ENCODE peak calls at places on chromosomes 11 and 22, in seven cellular contexts. One of them, this sample, is unnamed.

GRCh38 chr11:5226732-5227327 is at the start of gene HBB:
- DNase-seq in epithelial cell of esophagus: peak
- DNase-seq in kidney epithelial cell: no peak
- DNase-seq in lower lobe of right lung: no peak
- DNase-seq in lower leg skin: no peak
- DNase-seq in HepG2: no peak
- DNase-seq in fibroblast of pulmonary artery: no peak
- DNase-seq in this sample: no peak

GRCh38 chr11:99234534-99234933 is 213.8 kb downstream of the CNTN5 start:
- DNase-seq in epithelial cell of esophagus: no peak
- DNase-seq in kidney epithelial cell: no peak
- DNase-seq in lower lobe of right lung: no peak
- DNase-seq in lower leg skin: no peak
- DNase-seq in HepG2: no peak
- DNase-seq in fibroblast of pulmonary artery: no peak
- DNase-seq in this sample: no peak

GRCh38 chr11:124970925-124971324 is 16.9 kb downstream of the CCDC15 start:
- DNase-seq in epithelial cell of esophagus: peak
- DNase-seq in kidney epithelial cell: no peak
- DNase-seq in lower lobe of right lung: no peak
- DNase-seq in lower leg skin: no peak
- DNase-seq in HepG2: peak
- DNase-seq in fibroblast of pulmonary artery: peak
- DNase-seq in this sample: peak

GRCh38 chr11:40445391-40445790 is 1014.1 kb downstream of the LRRC4C start:
- DNase-seq in epithelial cell of esophagus: no peak
- DNase-seq in kidney epithelial cell: no peak
- DNase-seq in lower lobe of right lung: no peak
- DNase-seq in lower leg skin: no peak
- DNase-seq in HepG2: peak
- DNase-seq in fibroblast of pulmonary artery: no peak
- DNase-seq in this sample: no peak

GRCh38 chr11:102831128-102831708 is 12.2 kb downstream of the MMP3 start:
- DNase-seq in epithelial cell of esophagus: peak
- DNase-seq in kidney epithelial cell: no peak
- DNase-seq in lower lobe of right lung: peak
- DNase-seq in lower leg skin: peak
- DNase-seq in HepG2: peak
- DNase-seq in fibroblast of pulmonary artery: peak
- DNase-seq in this sample: peak

GRCh38 chr11:2933376-2934056 is 4.3 kb upstream of the PHLDA2 start:
- DNase-seq in epithelial cell of esophagus: peak
- DNase-seq in kidney epithelial cell: peak
- DNase-seq in lower lobe of right lung: peak
- DNase-seq in lower leg skin: peak
- DNase-seq in HepG2: no peak
- DNase-seq in fibroblast of pulmonary artery: peak
- DNase-seq in this sample: peak

GRCh38 chr11:6438979-6439571 is 1.7 kb downstream of the HPX start:
- DNase-seq in epithelial cell of esophagus: peak
- DNase-seq in kidney epithelial cell: no peak
- DNase-seq in lower lobe of right lung: no peak
- DNase-seq in lower leg skin: peak
- DNase-seq in HepG2: peak
- DNase-seq in fibroblast of pulmonary artery: peak
- DNase-seq in this sample: peak

GRCh38 chr11:115418081-115418480 is 86.1 kb downstream of the CADM1 start:
- DNase-seq in epithelial cell of esophagus: no peak
- DNase-seq in kidney epithelial cell: no peak
- DNase-seq in lower lobe of right lung: no peak
- DNase-seq in lower leg skin: no peak
- DNase-seq in HepG2: no peak
- DNase-seq in fibroblast of pulmonary artery: no peak
- DNase-seq in this sample: no peak

GRCh38 chr11:1486054-1486825 is at the start of gene MOB2:
- DNase-seq in epithelial cell of esophagus: no peak
- DNase-seq in kidney epithelial cell: peak
- DNase-seq in lower lobe of right lung: peak
- DNase-seq in lower leg skin: no peak
- DNase-seq in HepG2: no peak
- DNase-seq in fibroblast of pulmonary artery: peak
- DNase-seq in this sample: no peak

GRCh38 chr11:66391322-66391721 is 19.8 kb upstream of the SLC29A2 start:
- DNase-seq in epithelial cell of esophagus: no peak
- DNase-seq in kidney epithelial cell: no peak
- DNase-seq in lower lobe of right lung: no peak
- DNase-seq in lower leg skin: no peak
- DNase-seq in HepG2: no peak
- DNase-seq in fibroblast of pulmonary artery: no peak
- DNase-seq in this sample: no peak

GRCh38 chr11:66388746-66389386 is 17.3 kb upstream of the SLC29A2 start:
- DNase-seq in epithelial cell of esophagus: peak
- DNase-seq in kidney epithelial cell: no peak
- DNase-seq in lower lobe of right lung: peak
- DNase-seq in lower leg skin: peak
- DNase-seq in HepG2: peak
- DNase-seq in fibroblast of pulmonary artery: peak
- DNase-seq in this sample: peak

GRCh38 chr11:66386171-66387069 is 14.9 kb upstream of the SLC29A2 start:
- DNase-seq in epithelial cell of esophagus: peak
- DNase-seq in kidney epithelial cell: peak
- DNase-seq in lower lobe of right lung: peak
- DNase-seq in lower leg skin: peak
- DNase-seq in HepG2: peak
- DNase-seq in fibroblast of pulmonary artery: peak
- DNase-seq in this sample: peak
- H3K4me3 ChIP-seq in epithelial cell of esophagus: peak
- H3K4me3 ChIP-seq in kidney epithelial cell: no peak
- H3K4me3 ChIP-seq in lower lobe of right lung: peak
- H3K4me3 ChIP-seq in lower leg skin: no peak
- H3K4me3 ChIP-seq in HepG2: peak
- H3K4me3 ChIP-seq in fibroblast of pulmonary artery: peak
- H3K4me3 ChIP-seq in this sample: peak

GRCh38 chr11:120123946-120124345 is 14.0 kb downstream of the TRIM29 start:
- DNase-seq in epithelial cell of esophagus: peak
- DNase-seq in kidney epithelial cell: no peak
- DNase-seq in lower lobe of right lung: no peak
- DNase-seq in lower leg skin: peak
- DNase-seq in HepG2: no peak
- DNase-seq in fibroblast of pulmonary artery: no peak
- DNase-seq in this sample: no peak

GRCh38 chr11:120121914-120122473 is 15.9 kb downstream of the TRIM29 start:
- DNase-seq in epithelial cell of esophagus: peak
- DNase-seq in kidney epithelial cell: no peak
- DNase-seq in lower lobe of right lung: peak
- DNase-seq in lower leg skin: no peak
- DNase-seq in HepG2: peak
- DNase-seq in fibroblast of pulmonary artery: no peak
- DNase-seq in this sample: no peak

GRCh38 chr11:120124355-120124754 is 13.6 kb downstream of the TRIM29 start:
- DNase-seq in epithelial cell of esophagus: no peak
- DNase-seq in kidney epithelial cell: no peak
- DNase-seq in lower lobe of right lung: no peak
- DNase-seq in lower leg skin: no peak
- DNase-seq in HepG2: no peak
- DNase-seq in fibroblast of pulmonary artery: no peak
- DNase-seq in this sample: no peak

GRCh38 chr11:120121336-120121735 is 16.6 kb downstream of the TRIM29 start:
- DNase-seq in epithelial cell of esophagus: peak
- DNase-seq in kidney epithelial cell: no peak
- DNase-seq in lower lobe of right lung: no peak
- DNase-seq in lower leg skin: no peak
- DNase-seq in HepG2: no peak
- DNase-seq in fibroblast of pulmonary artery: no peak
- DNase-seq in this sample: no peak

DNA sequence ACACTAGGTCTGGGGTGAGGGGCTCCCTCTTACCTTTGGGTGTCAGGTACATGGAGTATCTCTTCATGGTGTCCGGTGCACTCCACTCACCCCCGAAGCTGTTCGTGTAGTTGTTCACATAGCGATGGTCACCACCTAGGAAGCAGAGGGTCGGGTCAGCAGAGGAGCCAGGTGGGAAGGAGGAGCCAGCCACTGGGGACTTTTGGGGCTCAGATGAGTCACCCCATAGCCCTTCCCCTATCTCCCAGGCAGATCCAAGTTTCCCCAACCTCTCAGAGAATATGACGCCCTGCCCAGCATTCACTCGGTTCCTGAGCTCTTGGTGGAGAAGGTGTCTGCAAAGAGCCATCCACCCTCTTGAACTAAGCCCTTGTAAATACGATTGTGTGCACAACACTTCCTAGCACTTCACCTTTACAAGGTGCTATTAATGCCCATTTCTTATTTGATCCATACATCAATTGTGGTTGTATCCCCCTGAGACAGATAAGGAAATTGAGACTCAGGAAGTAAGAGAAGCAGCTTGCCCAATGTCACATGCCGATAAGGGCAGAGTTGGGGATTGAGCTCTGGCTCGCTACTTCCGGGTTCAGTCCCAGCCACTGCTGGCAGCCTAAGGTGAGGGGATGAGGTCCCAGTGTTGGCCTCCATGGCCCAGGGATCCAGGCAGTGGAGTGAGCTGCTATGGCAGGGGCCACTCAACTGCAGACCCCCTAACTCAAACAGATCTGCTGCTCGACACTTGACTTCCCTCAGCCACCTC is 14.8 kb downstream of the TRIM29 start:
- DNase-seq in epithelial cell of esophagus: peak
- DNase-seq in kidney epithelial cell: no peak
- DNase-seq in lower lobe of right lung: no peak
- DNase-seq in lower leg skin: no peak
- DNase-seq in HepG2: no peak
- DNase-seq in fibroblast of pulmonary artery: no peak
- DNase-seq in this sample: no peak
- TF ChIP-seq CTCF in epithelial cell of esophagus: no peak
- TF ChIP-seq CTCF in kidney epithelial cell: no peak
- TF ChIP-seq CTCF in lower lobe of right lung: no peak
- TF ChIP-seq CTCF in lower leg skin: no peak
- TF ChIP-seq CTCF in HepG2: no peak
- TF ChIP-seq CTCF in fibroblast of pulmonary artery: no peak
- TF ChIP-seq CTCF in this sample: no peak

DNA sequence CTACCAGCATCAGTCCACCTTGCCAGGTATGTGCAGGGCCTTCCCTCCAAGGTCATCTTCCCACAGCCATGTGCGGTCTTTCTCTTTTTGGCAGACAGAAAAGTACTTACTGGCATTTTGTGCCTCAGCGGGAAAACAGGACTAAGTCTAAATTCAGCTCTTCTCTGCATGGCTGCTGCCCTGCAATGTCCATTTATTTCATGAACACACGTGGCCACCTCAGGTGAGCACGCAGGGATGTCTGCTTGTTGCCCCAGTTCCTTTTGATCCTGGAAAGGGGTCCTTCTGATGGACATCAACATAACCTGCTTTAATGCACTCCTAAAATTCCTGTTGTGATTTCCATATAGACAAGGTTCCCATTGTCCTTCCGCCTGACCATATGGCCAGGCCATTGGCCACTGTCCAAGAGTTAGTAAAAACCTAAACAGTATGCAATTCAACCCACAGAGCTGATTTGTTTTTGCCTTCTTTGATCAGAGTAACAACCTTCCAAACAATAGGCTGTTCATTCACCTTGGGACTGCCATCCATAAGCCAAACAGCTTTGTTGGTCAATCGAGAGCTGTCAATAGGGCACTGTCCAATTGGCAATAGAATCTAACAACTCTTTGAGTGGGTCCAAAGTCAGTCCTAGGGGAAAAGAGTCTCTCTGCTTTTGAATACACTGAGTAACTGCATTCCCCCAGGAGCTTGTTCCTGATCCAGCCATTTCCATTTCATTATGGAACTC is 5.9 kb downstream of the TREH start:
- DNase-seq in epithelial cell of esophagus: no peak
- DNase-seq in kidney epithelial cell: no peak
- DNase-seq in lower lobe of right lung: no peak
- DNase-seq in lower leg skin: no peak
- DNase-seq in HepG2: peak
- DNase-seq in fibroblast of pulmonary artery: no peak
- DNase-seq in this sample: no peak
- H3K4me3 ChIP-seq in epithelial cell of esophagus: no peak
- H3K4me3 ChIP-seq in kidney epithelial cell: no peak
- H3K4me3 ChIP-seq in lower lobe of right lung: no peak
- H3K4me3 ChIP-seq in lower leg skin: no peak
- H3K4me3 ChIP-seq in HepG2: peak
- H3K4me3 ChIP-seq in fibroblast of pulmonary artery: no peak
- H3K4me3 ChIP-seq in this sample: no peak

GRCh38 chr22:21920341-21921183 is 32.1 kb downstream of the PPM1F start:
- DNase-seq in epithelial cell of esophagus: peak
- DNase-seq in kidney epithelial cell: no peak
- DNase-seq in lower lobe of right lung: no peak
- DNase-seq in lower leg skin: no peak
- DNase-seq in HepG2: no peak
- DNase-seq in fibroblast of pulmonary artery: no peak
- DNase-seq in this sample: no peak

GRCh38 chr22:21923163-21923561 is 29.5 kb downstream of the PPM1F start:
- DNase-seq in epithelial cell of esophagus: no peak
- DNase-seq in kidney epithelial cell: no peak
- DNase-seq in lower lobe of right lung: no peak
- DNase-seq in lower leg skin: no peak
- DNase-seq in HepG2: no peak
- DNase-seq in fibroblast of pulmonary artery: no peak
- DNase-seq in this sample: no peak

GRCh38 chr22:21921729-21922128 is 30.9 kb downstream of the PPM1F start:
- DNase-seq in epithelial cell of esophagus: no peak
- DNase-seq in kidney epithelial cell: no peak
- DNase-seq in lower lobe of right lung: no peak
- DNase-seq in lower leg skin: no peak
- DNase-seq in HepG2: no peak
- DNase-seq in fibroblast of pulmonary artery: no peak
- DNase-seq in this sample: no peak

GRCh38 chr22:21921184-21921721 is 31.4 kb downstream of the PPM1F start:
- DNase-seq in epithelial cell of esophagus: no peak
- DNase-seq in kidney epithelial cell: no peak
- DNase-seq in lower lobe of right lung: no peak
- DNase-seq in lower leg skin: no peak
- DNase-seq in HepG2: no peak
- DNase-seq in fibroblast of pulmonary artery: no peak
- DNase-seq in this sample: no peak

DNA sequence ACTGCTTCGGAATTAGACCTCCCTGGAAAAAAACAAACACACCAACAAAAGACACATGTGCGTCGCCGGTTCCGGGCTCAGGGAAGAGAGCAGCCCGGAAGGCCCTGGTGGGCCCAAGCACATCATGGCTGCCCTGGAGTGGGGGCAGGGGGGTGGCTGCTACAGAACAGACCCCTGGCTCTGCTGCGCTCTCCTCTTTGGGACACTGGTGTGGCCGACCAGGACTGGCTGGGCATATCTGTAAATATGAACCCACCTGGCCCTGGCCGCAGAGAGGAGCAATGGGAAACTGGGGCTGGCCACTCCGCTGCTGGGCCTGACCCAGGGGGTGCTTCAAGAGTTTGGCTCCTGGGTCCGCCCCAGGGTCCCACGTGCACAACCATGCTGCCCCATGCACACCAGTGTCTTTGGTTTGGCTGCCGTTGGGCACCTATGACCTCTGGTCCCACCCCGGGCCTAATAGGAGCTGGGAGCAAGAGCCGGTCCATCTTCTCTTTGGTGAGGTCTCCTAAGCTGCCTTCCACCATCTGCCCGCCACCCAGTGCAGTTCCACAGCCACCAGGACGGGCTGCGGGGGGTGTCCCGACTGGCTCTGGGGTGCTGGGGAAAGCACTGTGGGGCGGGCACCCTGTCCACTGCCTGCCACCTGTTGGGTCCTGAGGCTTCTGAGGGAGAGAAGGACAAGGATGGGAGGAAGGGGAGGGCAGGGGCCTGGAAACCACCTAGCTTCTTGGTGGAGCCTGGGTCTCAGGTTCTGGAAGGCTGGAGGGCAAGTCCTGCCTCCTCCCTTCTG is 30.1 kb downstream of the PPM1F start:
- DNase-seq in epithelial cell of esophagus: no peak
- DNase-seq in kidney epithelial cell: no peak
- DNase-seq in lower lobe of right lung: no peak
- DNase-seq in lower leg skin: no peak
- DNase-seq in HepG2: no peak
- DNase-seq in fibroblast of pulmonary artery: no peak
- DNase-seq in this sample: no peak
- TF ChIP-seq CTCF in epithelial cell of esophagus: no peak
- TF ChIP-seq CTCF in kidney epithelial cell: no peak
- TF ChIP-seq CTCF in lower lobe of right lung: no peak
- TF ChIP-seq CTCF in lower leg skin: no peak
- TF ChIP-seq CTCF in HepG2: no peak
- TF ChIP-seq CTCF in fibroblast of pulmonary artery: no peak
- TF ChIP-seq CTCF in this sample: no peak